ENCODE peak calls at places on chromosomes 3 and 15, in eight cellular contexts. F is AML-193, K is AG08396, A is KBM-7, P is HEK293T, U is glutamatergic neuron, Q is substantia nigra, R is HuH-7. T is an unnamed sample.

GRCh38 chr3:146131616-146132410 is 29.2 kb downstream of the PLOD2 start:
- DNase-seq in F (no peak), K (peak), A (no peak), P (no peak), U (no peak), Q (no peak), R (no peak), T (peak)

GRCh38 chr15:31437686-31438085 is 111.1 kb downstream of the KLF13 start:
- DNase-seq in F (no peak), K (no peak), A (no peak), P (no peak), U (no peak), Q (no peak), R (no peak), T (no peak)

GRCh38 chr3:23952646-23953045 is 7.6 kb downstream of the NR1D2 start:
- DNase-seq in F (no peak), K (no peak), A (no peak), P (no peak), U (no peak), Q (no peak), R (no peak), T (no peak)

GRCh38 chr3:52518723-52519444 is 14.8 kb downstream of the NT5DC2 start:
- DNase-seq in F (no peak), K (no peak), A (no peak), P (peak), U (no peak), Q (no peak), R (no peak), T (no peak)

GRCh38 chr3:43207628-43208085 is 78.7 kb upstream of the SNRK start:
- DNase-seq in F (no peak), K (no peak), A (no peak), P (no peak), U (no peak), Q (no peak), R (no peak), T (no peak)

GRCh38 chr15:29124581-29125381 is 144.8 kb downstream of the NSMCE3 start:
- DNase-seq in F (no peak), K (no peak), A (no peak), P (no peak), U (peak), Q (no peak), R (no peak), T (no peak)

GRCh38 chr3:27666277-27666676 is 55.8 kb downstream of the EOMES start:
- DNase-seq in F (peak), K (no peak), A (no peak), P (no peak), U (no peak), Q (no peak), R (no peak), T (no peak)

GRCh38 chr3:31882895-31883294 is 98.2 kb downstream of the OSBPL10 start:
- DNase-seq in F (no peak), K (no peak), A (no peak), P (no peak), U (no peak), Q (no peak), R (no peak), T (no peak)

GRCh38 chr3:179734497-179735281 is 81.8 kb downstream of the USP13 start:
- DNase-seq in F (no peak), K (no peak), A (no peak), P (no peak), U (no peak), Q (no peak), R (no peak), T (peak)

GRCh38 chr3:111534701-111535100 is 7.3 kb upstream of the CD96 start:
- DNase-seq in F (no peak), K (peak), A (no peak), P (no peak), U (no peak), Q (no peak), R (no peak), T (no peak)

GRCh38 chr3:56799251-56799882 is 2.4 kb downstream of the ARHGEF3 start:
- DNase-seq in F (peak), K (peak), A (peak), P (no peak), U (no peak), Q (no peak), R (peak), T (peak)

GRCh38 chr15:88976656-88977055 is 63.5 kb upstream of the MFGE8 start:
- DNase-seq in F (no peak), K (no peak), A (no peak), P (no peak), U (no peak), Q (no peak), R (no peak), T (no peak)

GRCh38 chr15:86273309-86273708 is 193.6 kb downstream of the AGBL1 start:
- DNase-seq in F (no peak), K (no peak), A (no peak), P (no peak), U (no peak), Q (no peak), R (no peak), T (no peak)

GRCh38 chr15:59174846-59175831 is 31.5 kb upstream of the LDHAL6B start:
- DNase-seq in F (peak), K (peak), A (peak), P (peak), U (peak), Q (peak), R (peak), T (peak)

GRCh38 chr3:81214626-81215025 is 546.8 kb downstream of the GBE1 start:
- DNase-seq in F (no peak), K (peak), A (no peak), P (no peak), U (no peak), Q (no peak), R (no peak), T (no peak)

GRCh38 chr3:10782011-10782410 is 34.0 kb upstream of the SLC6A11 start:
- DNase-seq in F (no peak), K (no peak), A (no peak), P (no peak), U (no peak), Q (no peak), R (no peak), T (no peak)

GRCh38 chr3:12796171-12797123 is at the start of gene CAND2:
- DNase-seq in F (no peak), K (peak), A (no peak), P (peak), U (peak), Q (no peak), R (peak), T (no peak)

GRCh38 chr3:26058774-26059455 is 269.0 kb downstream of the OXSM start:
- DNase-seq in F (no peak), K (no peak), A (no peak), P (no peak), U (no peak), Q (no peak), R (no peak), T (no peak)

GRCh38 chr3:20480771-20481170 is 294.8 kb upstream of the SGO1 start:
- DNase-seq in F (no peak), K (no peak), A (no peak), P (no peak), U (no peak), Q (no peak), R (no peak), T (no peak)

GRCh38 chr15:78104566-78105500 is 12.5 kb downstream of the SH2D7 start:
- DNase-seq in F (no peak), K (no peak), A (no peak), P (no peak), U (no peak), Q (no peak), R (no peak), T (no peak)

GRCh38 chr3:47504113-47504512 is 9.4 kb downstream of the ELP6 start:
- DNase-seq in F (no peak), K (no peak), A (no peak), P (no peak), U (no peak), Q (no peak), R (no peak), T (no peak)

GRCh38 chr3:4251412-4251811 is 51.8 kb upstream of the SETMAR start:
- DNase-seq in F (no peak), K (no peak), A (no peak), P (no peak), U (no peak), Q (no peak), R (no peak), T (no peak)

GRCh38 chr15:44300567-44300966 is 12.0 kb downstream of the GOLM2 start:
- DNase-seq in F (peak), K (no peak), A (peak), P (no peak), U (no peak), Q (no peak), R (no peak), T (no peak)

GRCh38 chr3:25468866-25469319 is 40.8 kb downstream of the RARB start:
- DNase-seq in F (no peak), K (no peak), A (no peak), P (no peak), U (peak), Q (no peak), R (no peak), T (no peak)

GRCh38 chr15:51387699-51388041 is 46.2 kb downstream of the GLDN start:
- DNase-seq in F (no peak), K (no peak), A (no peak), P (no peak), U (no peak), Q (no peak), R (no peak), T (no peak)

GRCh38 chr15:83526319-83526718 is 79.2 kb downstream of the SH3GL3 start:
- DNase-seq in F (no peak), K (no peak), A (no peak), P (no peak), U (no peak), Q (no peak), R (no peak), T (no peak)

GRCh38 chr3:190099099-190099498 is 21.6 kb downstream of the P3H2 start:
- DNase-seq in F (no peak), K (no peak), A (no peak), P (no peak), U (no peak), Q (no peak), R (no peak), T (no peak)